ENCODE peak calls at places on chromosomes 11 and 22, in nine cellular contexts. G is uterus; R is upper lobe of right lung; O is tibial artery; H is astrocyte; Q is cardiac muscle cell; N is ascending aorta; P is sigmoid colon; E is CD8-positive, alpha-beta T cell. I is an unnamed sample.

GRCh38 chr22:37145415-37146385 is 4.0 kb downstream of the IL2RB start:
- DNase-seq in H (no peak), R (no peak), Q (peak; percentile 14), P (no peak), O (no peak), G (no peak), E (no peak), N (no peak), I (no peak)

GRCh38 chr11:68031136-68031459 is 617 bp downstream of the NDUFS8 start:
- DNase-seq in G (no peak), N (no peak), H (no peak), P (no peak), O (no peak), Q (no peak), R (peak; percentile 71), E (no peak), I (peak; percentile 29)

GRCh38 chr11:128389461-128389976 is 197.8 kb downstream of the ETS1 start:
- DNase-seq in Q (no peak), P (no peak), N (no peak), O (no peak), E (no peak), G (no peak), H (no peak), R (no peak), I (no peak)

GRCh38 chr11:65431452-65432132 is 9.0 kb downstream of the NEAT1 start:
- DNase-seq in O (no peak), R (no peak), P (no peak), Q (peak; percentile 57), G (no peak), N (peak; percentile 57), H (peak; percentile 35), E (peak; percentile 38), I (peak; percentile 43)

GRCh38 chr11:111733655-111734088 is 32.5 kb downstream of the PPP2R1B start:
- DNase-seq in H (peak; percentile 18), R (peak; percentile 60), Q (peak; percentile 9), N (no peak), G (peak; percentile 37), O (peak; percentile 75), E (no peak), P (peak; percentile 73), I (no peak)

GRCh38 chr11:92867913-92868619 is 101.4 kb upstream of the MTNR1B start:
- DNase-seq in E (no peak), H (no peak), O (no peak), R (no peak), G (no peak), N (no peak), Q (no peak), P (no peak), I (no peak)

GRCh38 chr11:68118753-68119448 is 2.3 kb downstream of the CHKA start:
- DNase-seq in H (no peak), O (no peak), N (no peak), R (no peak), Q (peak; percentile 39), G (no peak), P (peak; percentile 60), E (no peak), I (peak; percentile 32)

GRCh38 chr11:32297629-32298028 is 137.7 kb downstream of the WT1 start:
- DNase-seq in O (no peak), E (no peak), G (no peak), R (no peak), N (no peak), P (no peak), H (peak; percentile 9), Q (peak; percentile 80), I (peak; percentile 79)

GRCh38 chr11:75823415-75823814 is 8.4 kb downstream of the UVRAG start:
- DNase-seq in O (no peak), E (no peak), G (no peak), H (no peak), Q (no peak), R (no peak), P (no peak), N (no peak), I (no peak)
- H3K4me1 ChIP-seq in O (peaks cover 28% of the 10 kb centered on the region), E (peaks cover 5% of the 10 kb centered on the region), G (no peaks in the 10 kb centered on the region), H (no peaks in the 10 kb centered on the region), Q (peaks cover 2% of the 10 kb centered on the region), R (peaks cover 72% of the 10 kb centered on the region), P (peaks cover 73% of the 10 kb centered on the region), N (peaks cover 21% of the 10 kb centered on the region), I (peaks cover 6% of the 10 kb centered on the region)

DNA sequence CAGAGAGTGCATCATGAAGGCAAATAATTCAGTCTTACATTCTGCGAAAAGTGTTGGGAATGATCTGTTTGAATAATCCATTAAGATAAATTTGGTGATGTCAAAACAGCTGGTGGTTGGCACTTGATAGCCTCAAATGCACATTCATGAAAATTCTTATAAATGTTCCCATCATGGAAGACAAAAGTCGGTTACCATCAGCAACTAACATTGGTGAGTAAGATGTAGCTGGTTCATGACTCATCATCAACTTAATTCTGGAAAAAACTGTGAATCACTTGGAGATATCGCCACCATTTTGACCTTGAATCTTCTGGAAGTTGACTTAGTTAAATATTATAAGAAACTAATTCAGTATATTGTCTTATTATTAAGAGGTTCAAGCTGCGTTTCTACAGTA is 11.2 kb downstream of the CRYBB1 start:
- DNase-seq in Q (peak; percentile 44), E (no peak), O (no peak), R (no peak), P (no peak), H (peak; percentile 84), G (no peak), N (no peak), I (peak; percentile 44)
- TF ChIP-seq CTCF in Q (no peak), E (no peak), O (no peak), R (no peak), P (no peak), H (no peak), G (no peak), N (no peak), I (no peak)

GRCh38 chr22:43341565-43341964 is 1.6 kb downstream of the SCUBE1 start:
- DNase-seq in Q (no peak), O (no peak), G (no peak), H (no peak), R (no peak), P (no peak), N (no peak), E (no peak), I (no peak)

GRCh38 chr22:43345761-43346261 is 2.6 kb upstream of the SCUBE1 start:
- DNase-seq in E (no peak), G (no peak), P (no peak), Q (no peak), H (no peak), R (peak; percentile 42), O (no peak), N (no peak), I (no peak)

GRCh38 chr22:43345356-43345755 is 2.2 kb upstream of the SCUBE1 start:
- DNase-seq in O (no peak), N (no peak), G (no peak), Q (no peak), H (no peak), E (no peak), R (no peak), P (no peak), I (no peak)

GRCh38 chr22:43343262-43343988 is at the start of gene SCUBE1:
- DNase-seq in G (no peak), H (no peak), N (no peak), P (no peak), E (peak; percentile 36), R (peak; percentile 85), O (no peak), Q (peak; percentile 41), I (peak; percentile 25)

DNA sequence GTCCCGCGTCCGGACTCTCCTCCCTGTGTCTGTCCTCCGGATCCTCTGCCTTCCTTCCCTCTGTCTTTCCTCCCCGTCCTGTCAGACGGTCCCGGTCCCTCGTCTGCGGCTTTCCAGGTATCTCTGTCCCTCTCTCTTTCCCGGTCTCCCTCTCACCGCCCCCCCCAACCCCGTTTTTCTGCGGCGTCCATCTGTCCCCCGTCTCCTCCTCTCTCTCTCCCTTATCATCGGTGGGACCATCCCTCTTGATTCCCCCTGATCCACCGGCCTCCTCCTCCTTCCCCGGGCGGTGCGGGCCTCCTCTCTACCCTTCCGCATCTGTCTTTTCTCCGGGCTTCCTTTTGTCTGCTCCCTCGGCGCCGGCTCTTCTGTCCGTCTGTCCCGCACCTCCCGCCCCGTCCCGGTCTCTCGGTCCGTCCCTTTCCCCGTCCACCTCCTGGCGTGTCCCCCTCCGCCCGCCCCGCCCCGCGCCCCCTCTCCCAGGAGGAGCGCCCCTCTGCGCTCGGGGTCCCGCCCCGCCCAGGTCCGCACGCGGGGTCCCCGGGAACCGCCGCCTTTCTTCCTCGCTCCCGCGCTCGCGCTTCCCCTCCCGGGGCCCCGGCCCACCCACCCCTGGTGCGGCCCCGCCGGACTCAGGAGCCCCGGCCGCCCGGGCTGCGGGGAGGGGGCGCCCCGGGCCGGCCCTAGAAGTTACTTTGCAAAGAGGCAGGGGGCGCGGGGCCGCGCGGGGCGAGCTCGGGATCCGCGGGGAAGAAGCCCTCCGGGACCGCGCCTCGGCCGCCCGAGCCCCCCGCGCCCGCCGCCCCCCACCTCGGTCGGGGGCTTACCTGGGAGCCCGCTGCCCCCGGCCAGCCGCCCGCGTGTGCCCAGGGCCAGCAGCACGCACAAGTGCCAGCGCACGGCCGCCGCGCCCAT is 568 bp downstream of the SCUBE1 start:
- DNase-seq in G (no peak), H (no peak), R (no peak), Q (no peak), N (no peak), E (no peak), P (no peak), O (no peak), I (no peak)
- H3K4me3 ChIP-seq in G (no peak overlapping the region), H (no peak overlapping the region), R (peak overlapping the region; percentile 33), Q (peak overlapping the region; percentile 46), N (peak overlapping the region; percentile 36), E (no peak overlapping the region), P (peak overlapping the region; percentile 41), O (peak overlapping the region; percentile 30), I (no peak overlapping the region)

GRCh38 chr22:19038164-19038546 is 84.1 kb downstream of the DGCR2 start:
- DNase-seq in Q (no peak), R (no peak), O (peak; percentile 41), N (peak; percentile 48), H (no peak), P (no peak), E (no peak), G (no peak), I (no peak)

GRCh38 chr22:19037282-19038163 is 84.7 kb downstream of the DGCR2 start:
- DNase-seq in E (no peak), O (peak; percentile 45), R (peak; percentile 61), Q (no peak), G (no peak), N (peak; percentile 50), P (peak; percentile 51), H (no peak), I (no peak)

GRCh38 chr22:19036229-19036522 is 86.0 kb downstream of the DGCR2 start:
- DNase-seq in E (no peak), G (no peak), Q (no peak), R (no peak), N (no peak), P (no peak), O (no peak), H (no peak), I (no peak)

GRCh38 chr22:19036523-19037273 is 85.5 kb downstream of the DGCR2 start:
- DNase-seq in R (peak; percentile 53), G (no peak), N (peak; percentile 46), Q (peak; percentile 14), E (no peak), H (no peak), O (no peak), P (no peak), I (peak; percentile 12)

DNA sequence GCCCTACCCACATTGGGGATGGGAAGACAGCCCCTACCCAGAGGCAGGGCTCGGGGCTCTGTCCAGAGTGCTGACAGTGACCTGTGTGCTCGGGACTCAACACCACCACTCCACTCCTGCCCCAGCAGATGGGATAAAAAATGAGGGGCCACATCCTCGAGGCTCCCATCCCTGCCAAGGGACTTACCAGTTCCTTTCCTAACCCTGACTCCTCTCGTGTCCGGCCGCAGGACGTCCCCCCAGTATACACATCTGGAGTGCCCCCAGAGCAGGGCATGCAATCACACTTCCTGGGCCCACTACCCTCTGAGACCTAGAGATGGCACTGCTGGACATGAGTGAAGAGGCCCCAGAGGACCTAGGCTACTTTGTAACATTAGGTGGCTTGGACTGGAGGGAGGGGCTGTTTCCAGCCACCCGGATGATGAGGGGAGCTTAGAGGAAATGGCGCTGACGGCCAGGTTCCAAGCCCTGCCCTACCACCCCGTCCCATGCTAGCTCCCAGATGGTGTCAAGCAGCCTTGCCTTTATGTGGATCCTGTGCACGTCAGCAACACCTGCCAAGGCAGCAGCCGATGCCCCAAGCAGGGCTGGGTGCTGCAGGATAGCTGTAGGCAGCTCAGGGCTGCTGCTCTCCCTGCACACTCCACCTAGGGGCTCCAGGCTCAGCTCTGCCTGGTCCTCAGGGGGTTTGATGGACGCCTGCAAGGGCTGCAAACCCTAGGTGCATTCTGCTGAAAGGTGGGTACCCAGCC is 86.6 kb downstream of the DGCR2 start:
- DNase-seq in R (peak; percentile 58), H (no peak), N (peak; percentile 59), E (no peak), O (no peak), P (no peak), G (no peak), Q (peak; percentile 12), I (peak; percentile 8)
- H3K4me1 ChIP-seq in R (no peaks in the 10 kb centered on the region), H (no peaks in the 10 kb centered on the region), N (no peaks in the 10 kb centered on the region), E (no peaks in the 10 kb centered on the region), O (no peaks in the 10 kb centered on the region), P (no peaks in the 10 kb centered on the region), G (no peaks in the 10 kb centered on the region), Q (no peaks in the 10 kb centered on the region), I (no peaks in the 10 kb centered on the region)